ENCODE peak calls at places on chromosomes 1 and 21, in eight cellular contexts. One of them, this sample, is unnamed.

GRCh38 chr1:171470726-171471125 is 14.6 kb upstream of the PRRC2C start:
- DNase-seq in heart right ventricle: no peak
- DNase-seq in tibial nerve: no peak
- DNase-seq in fibroblast of lung: no peak
- DNase-seq in fibroblast of pulmonary artery: no peak
- DNase-seq in OCI-LY7: no peak
- DNase-seq in heart left ventricle: no peak
- DNase-seq in uterus: no peak
- DNase-seq in this sample: no peak

GRCh38 chr1:49052102-49052501 is 275.4 kb upstream of the BEND5 start:
- DNase-seq in heart left ventricle: no peak
- DNase-seq in fibroblast of pulmonary artery: no peak
- DNase-seq in heart right ventricle: no peak
- DNase-seq in fibroblast of lung: no peak
- DNase-seq in tibial nerve: no peak
- DNase-seq in OCI-LY7: no peak
- DNase-seq in uterus: no peak
- DNase-seq in this sample: no peak

GRCh38 chr1:50103615-50104081 is 5.1 kb upstream of the ELAVL4 start:
- DNase-seq in tibial nerve: no peak
- DNase-seq in heart right ventricle: no peak
- DNase-seq in fibroblast of pulmonary artery: no peak
- DNase-seq in fibroblast of lung: no peak
- DNase-seq in heart left ventricle: no peak
- DNase-seq in OCI-LY7: no peak
- DNase-seq in uterus: no peak
- DNase-seq in this sample: no peak

GRCh38 chr1:94335950-94336349 is 82.2 kb upstream of the ABCD3 start:
- DNase-seq in fibroblast of lung: peak; percentile 87
- DNase-seq in heart right ventricle: peak; percentile 18
- DNase-seq in uterus: peak; percentile 66
- DNase-seq in fibroblast of pulmonary artery: peak; percentile 97
- DNase-seq in tibial nerve: peak; percentile 56
- DNase-seq in heart left ventricle: no peak
- DNase-seq in OCI-LY7: peak; percentile 16
- DNase-seq in this sample: peak; percentile 87

GRCh38 chr1:207747627-207748492 is 4.0 kb upstream of the CD46 start:
- DNase-seq in heart left ventricle: no peak
- DNase-seq in heart right ventricle: no peak
- DNase-seq in fibroblast of lung: no peak
- DNase-seq in OCI-LY7: peak; percentile 77
- DNase-seq in uterus: no peak
- DNase-seq in tibial nerve: no peak
- DNase-seq in fibroblast of pulmonary artery: no peak
- DNase-seq in this sample: no peak

GRCh38 chr21:37208741-37209225 is 58.4 kb downstream of the VPS26C start:
- DNase-seq in uterus: no peak
- DNase-seq in tibial nerve: no peak
- DNase-seq in fibroblast of lung: no peak
- DNase-seq in fibroblast of pulmonary artery: no peak
- DNase-seq in heart left ventricle: no peak
- DNase-seq in OCI-LY7: no peak
- DNase-seq in heart right ventricle: peak; percentile 44
- DNase-seq in this sample: no peak

GRCh38 chr1:60126733-60127132 is 53.2 kb upstream of the C1orf87 start:
- DNase-seq in fibroblast of lung: no peak
- DNase-seq in tibial nerve: no peak
- DNase-seq in heart left ventricle: no peak
- DNase-seq in uterus: no peak
- DNase-seq in heart right ventricle: no peak
- DNase-seq in OCI-LY7: no peak
- DNase-seq in fibroblast of pulmonary artery: no peak
- DNase-seq in this sample: no peak

GRCh38 chr1:110390692-110391232 is at the start of gene SLC16A4:
- DNase-seq in fibroblast of lung: peak; percentile 86
- DNase-seq in tibial nerve: no peak
- DNase-seq in uterus: no peak
- DNase-seq in heart right ventricle: no peak
- DNase-seq in OCI-LY7: no peak
- DNase-seq in fibroblast of pulmonary artery: peak; percentile 63
- DNase-seq in heart left ventricle: no peak
- DNase-seq in this sample: peak; percentile 52

GRCh38 chr1:35505911-35506798 is 51.0 kb downstream of the KIAA0319L start:
- DNase-seq in tibial nerve: no peak
- DNase-seq in fibroblast of lung: peak; percentile 84
- DNase-seq in OCI-LY7: peak; percentile 63
- DNase-seq in uterus: no peak
- DNase-seq in fibroblast of pulmonary artery: peak; percentile 85
- DNase-seq in heart right ventricle: no peak
- DNase-seq in heart left ventricle: no peak
- DNase-seq in this sample: peak; percentile 33
- H3K4me3 ChIP-seq in tibial nerve: no peak overlapping the region
- H3K4me3 ChIP-seq in fibroblast of lung: no peak overlapping the region
- H3K4me3 ChIP-seq in OCI-LY7: peak overlapping the region; percentile 32
- H3K4me3 ChIP-seq in uterus: no peak overlapping the region
- H3K4me3 ChIP-seq in fibroblast of pulmonary artery: no peak overlapping the region
- H3K4me3 ChIP-seq in heart right ventricle: no peak overlapping the region
- H3K4me3 ChIP-seq in heart left ventricle: no peak overlapping the region
- H3K4me3 ChIP-seq in this sample: no peak overlapping the region

GRCh38 chr1:162040657-162041056 is 17.0 kb upstream of the OLFML2B start:
- DNase-seq in uterus: no peak
- DNase-seq in fibroblast of lung: peak; percentile 35
- DNase-seq in fibroblast of pulmonary artery: peak; percentile 69
- DNase-seq in OCI-LY7: peak; percentile 14
- DNase-seq in heart right ventricle: no peak
- DNase-seq in tibial nerve: no peak
- DNase-seq in heart left ventricle: no peak
- DNase-seq in this sample: no peak
- TF ChIP-seq CTCF in uterus: no peak
- TF ChIP-seq CTCF in fibroblast of lung: peak; percentile 71
- TF ChIP-seq CTCF in fibroblast of pulmonary artery: peak; percentile 74
- TF ChIP-seq CTCF in OCI-LY7: peak; percentile 70
- TF ChIP-seq CTCF in heart right ventricle: peak; percentile 21
- TF ChIP-seq CTCF in tibial nerve: no peak
- TF ChIP-seq CTCF in heart left ventricle: peak; percentile 29
- TF ChIP-seq CTCF in this sample: peak; percentile 59

DNA sequence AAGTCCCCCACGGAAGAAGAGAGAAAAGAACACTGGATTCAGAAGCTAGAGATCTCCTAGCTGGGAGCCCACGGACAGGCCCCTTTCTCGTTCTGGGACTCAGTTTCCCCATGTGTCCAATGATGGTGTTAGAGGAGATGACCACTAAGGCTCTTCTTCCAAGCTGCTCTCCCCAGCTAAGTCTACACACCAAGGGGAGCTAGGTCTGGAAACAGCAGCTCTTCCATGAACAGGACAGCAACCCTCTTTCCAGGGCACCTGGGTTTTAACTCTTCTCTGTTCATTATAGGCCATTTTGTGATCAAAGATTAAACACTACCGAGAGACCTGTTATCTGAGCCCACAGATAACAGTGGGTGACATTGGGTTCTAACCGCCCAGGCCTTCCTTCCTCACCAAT is 85.8 kb downstream of the MRPL37 start:
- DNase-seq in heart left ventricle: no peak
- DNase-seq in OCI-LY7: no peak
- DNase-seq in uterus: no peak
- DNase-seq in tibial nerve: no peak
- DNase-seq in heart right ventricle: no peak
- DNase-seq in fibroblast of pulmonary artery: no peak
- DNase-seq in fibroblast of lung: no peak
- DNase-seq in this sample: no peak
- H3K4me3 ChIP-seq in heart left ventricle: no peak overlapping the region
- H3K4me3 ChIP-seq in OCI-LY7: no peak overlapping the region
- H3K4me3 ChIP-seq in uterus: no peak overlapping the region
- H3K4me3 ChIP-seq in tibial nerve: no peak overlapping the region
- H3K4me3 ChIP-seq in heart right ventricle: no peak overlapping the region
- H3K4me3 ChIP-seq in fibroblast of pulmonary artery: no peak overlapping the region
- H3K4me3 ChIP-seq in fibroblast of lung: no peak overlapping the region
- H3K4me3 ChIP-seq in this sample: no peak overlapping the region

GRCh38 chr1:187384504-187384903 is 555.8 kb downstream of the PLA2G4A start:
- DNase-seq in OCI-LY7: no peak
- DNase-seq in uterus: no peak
- DNase-seq in fibroblast of lung: no peak
- DNase-seq in tibial nerve: no peak
- DNase-seq in fibroblast of pulmonary artery: no peak
- DNase-seq in heart left ventricle: no peak
- DNase-seq in heart right ventricle: no peak
- DNase-seq in this sample: no peak

DNA sequence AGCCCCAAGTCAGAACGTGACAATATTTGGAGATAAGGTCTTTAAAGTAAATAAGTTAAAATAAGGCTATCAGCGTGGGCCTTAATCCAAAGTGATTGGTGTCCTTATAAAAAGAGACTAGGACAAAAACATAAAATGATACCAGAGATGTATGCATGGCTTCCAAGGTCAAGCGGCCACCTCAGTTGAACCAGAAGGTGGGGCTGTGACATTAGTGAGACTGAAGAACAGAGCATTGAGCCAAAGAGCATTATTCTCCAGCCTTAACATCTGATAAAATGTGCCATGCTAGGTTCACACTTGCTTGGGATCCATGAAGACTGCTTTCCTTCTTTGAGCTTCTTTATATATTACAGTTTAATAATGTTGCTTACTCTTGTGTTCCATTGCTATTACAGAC is 554.6 kb downstream of the PLA2G4A start:
- DNase-seq in fibroblast of pulmonary artery: no peak
- DNase-seq in uterus: no peak
- DNase-seq in fibroblast of lung: no peak
- DNase-seq in heart right ventricle: no peak
- DNase-seq in OCI-LY7: no peak
- DNase-seq in heart left ventricle: no peak
- DNase-seq in tibial nerve: no peak
- DNase-seq in this sample: no peak
- TF ChIP-seq CTCF in fibroblast of pulmonary artery: no peak
- TF ChIP-seq CTCF in uterus: no peak
- TF ChIP-seq CTCF in fibroblast of lung: no peak
- TF ChIP-seq CTCF in heart right ventricle: no peak
- TF ChIP-seq CTCF in OCI-LY7: peak; percentile 29
- TF ChIP-seq CTCF in heart left ventricle: no peak
- TF ChIP-seq CTCF in tibial nerve: no peak
- TF ChIP-seq CTCF in this sample: no peak

GRCh38 chr1:26998319-26999300 is 5.1 kb downstream of the TRNP1 start:
- DNase-seq in heart left ventricle: no peak
- DNase-seq in heart right ventricle: no peak
- DNase-seq in tibial nerve: no peak
- DNase-seq in OCI-LY7: no peak
- DNase-seq in fibroblast of lung: peak; percentile 51
- DNase-seq in fibroblast of pulmonary artery: no peak
- DNase-seq in uterus: no peak
- DNase-seq in this sample: no peak
- H3K4me3 ChIP-seq in heart left ventricle: no peak overlapping the region
- H3K4me3 ChIP-seq in heart right ventricle: no peak overlapping the region
- H3K4me3 ChIP-seq in tibial nerve: no peak overlapping the region
- H3K4me3 ChIP-seq in OCI-LY7: no peak overlapping the region
- H3K4me3 ChIP-seq in fibroblast of lung: peak overlapping the region; percentile 50
- H3K4me3 ChIP-seq in fibroblast of pulmonary artery: no peak overlapping the region
- H3K4me3 ChIP-seq in uterus: no peak overlapping the region
- H3K4me3 ChIP-seq in this sample: peak overlapping the region; percentile 91

DNA sequence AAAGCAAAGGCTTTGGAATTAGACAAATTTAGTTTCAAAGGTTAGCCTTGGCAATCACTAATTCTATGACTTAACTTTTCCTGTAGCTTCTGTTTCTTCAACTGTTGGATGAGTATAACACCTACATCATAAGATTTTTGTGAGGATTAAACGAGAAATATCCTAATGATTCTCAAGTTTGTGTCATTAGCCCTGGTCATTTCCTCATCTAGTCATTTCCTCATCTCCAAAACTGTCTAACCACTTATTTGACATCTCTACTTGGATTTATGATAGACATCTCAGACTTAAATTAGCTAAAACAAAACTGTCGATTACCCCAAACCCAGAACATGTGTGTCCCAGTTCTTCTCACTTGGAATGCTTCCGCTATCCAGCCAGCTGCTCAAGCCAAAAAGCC is 80.2 kb upstream of the CHODL start:
- DNase-seq in fibroblast of lung: no peak
- DNase-seq in heart left ventricle: no peak
- DNase-seq in heart right ventricle: no peak
- DNase-seq in OCI-LY7: no peak
- DNase-seq in uterus: no peak
- DNase-seq in tibial nerve: no peak
- DNase-seq in fibroblast of pulmonary artery: no peak
- DNase-seq in this sample: no peak
- TF ChIP-seq CTCF in fibroblast of lung: no peak
- TF ChIP-seq CTCF in heart left ventricle: no peak
- TF ChIP-seq CTCF in heart right ventricle: no peak
- TF ChIP-seq CTCF in OCI-LY7: no peak
- TF ChIP-seq CTCF in uterus: no peak
- TF ChIP-seq CTCF in tibial nerve: no peak
- TF ChIP-seq CTCF in fibroblast of pulmonary artery: no peak
- TF ChIP-seq CTCF in this sample: no peak

This sample was measured in HFF-Myc.